ENCODE peak calls at places on chromosome 14, in eight cellular contexts. G is heart right ventricle; D is PC-9; I is fibroblast of lung; E is right lobe of liver; N is kidney epithelial cell; A is epithelial cell of esophagus; B is CD8-positive, alpha-beta T cell. H is an unnamed sample.

GRCh38 chr14:55340482-55340881 is 69.3 kb downstream of the FBXO34 start:
- DNase-seq in G (no peak), D (no peak), I (no peak), E (no peak), N (no peak), A (no peak), B (no peak), H (no peak)

GRCh38 chr14:65487783-65488578 is 75.5 kb downstream of the FUT8 start:
- DNase-seq in G (no peak), D (no peak), I (no peak), E (no peak), N (no peak), A (no peak), B (no peak), H (no peak)

GRCh38 chr14:71507681-71508080 is 424.5 kb upstream of the RGS6 start:
- DNase-seq in G (no peak), D (no peak), I (no peak), E (no peak), N (no peak), A (no peak), B (no peak), H (no peak)

GRCh38 chr14:52051861-52052260 is 17.0 kb downstream of the NID2 start:
- DNase-seq in G (no peak), D (no peak), I (peak), E (no peak), N (no peak), A (no peak), B (no peak), H (no peak)

GRCh38 chr14:30906752-30907658 is 32.6 kb downstream of the COCH start:
- DNase-seq in G (no peak), D (no peak), I (peak), E (no peak), N (no peak), A (peak), B (no peak), H (no peak)

GRCh38 chr14:72902802-72903530 is 9.1 kb upstream of the DPF3 start:
- DNase-seq in G (no peak), D (no peak), I (peak), E (no peak), N (no peak), A (no peak), B (no peak), H (no peak)

GRCh38 chr14:99466719-99467118 is 13.9 kb downstream of the SETD3 start:
- DNase-seq in G (no peak), D (no peak), I (no peak), E (no peak), N (no peak), A (no peak), B (no peak), H (no peak)

GRCh38 chr14:78254911-78255431 is 84.8 kb downstream of the NRXN3 start:
- DNase-seq in G (no peak), D (no peak), I (no peak), E (no peak), N (peak), A (peak), B (no peak), H (no peak)

GRCh38 chr14:21267886-21268611 is 1.2 kb downstream of the HNRNPC start:
- DNase-seq in G (no peak), D (no peak), I (no peak), E (no peak), N (peak), A (no peak), B (no peak), H (no peak)

GRCh38 chr14:45252356-45253069 is 489 bp downstream of the MIS18BP1 start:
- DNase-seq in G (no peak), D (no peak), I (no peak), E (no peak), N (no peak), A (peak), B (no peak), H (no peak)

GRCh38 chr14:54173782-54174181 is 217.2 kb upstream of the BMP4 start:
- DNase-seq in G (no peak), D (peak), I (peak), E (no peak), N (no peak), A (no peak), B (no peak), H (no peak)

GRCh38 chr14:30805284-30805683 is 69.1 kb upstream of the COCH start:
- DNase-seq in G (no peak), D (no peak), I (no peak), E (no peak), N (no peak), A (no peak), B (no peak), H (no peak)

GRCh38 chr14:34234258-34234657 is 227.8 kb downstream of the SPTSSA start:
- DNase-seq in G (peak), D (no peak), I (no peak), E (no peak), N (no peak), A (no peak), B (no peak), H (no peak)

GRCh38 chr14:95713596-95714371 is at the start of gene TCL1A:
- DNase-seq in G (no peak), D (no peak), I (no peak), E (no peak), N (no peak), A (no peak), B (no peak), H (no peak)

GRCh38 chr14:100058777-100059432 is 6.3 kb upstream of the EVL start:
- DNase-seq in G (no peak), D (no peak), I (no peak), E (no peak), N (no peak), A (no peak), B (no peak), H (no peak)

GRCh38 chr14:35389315-35389667 is 15.3 kb downstream of the NFKBIA start:
- DNase-seq in G (no peak), D (no peak), I (no peak), E (no peak), N (no peak), A (no peak), B (no peak), H (no peak)

GRCh38 chr14:34450542-34450915 is 11.5 kb downstream of the SPTSSA start:
- DNase-seq in G (no peak), D (peak), I (no peak), E (no peak), N (no peak), A (no peak), B (no peak), H (no peak)

GRCh38 chr14:58969951-58970751 is 218.3 kb upstream of the DAAM1 start:
- DNase-seq in G (no peak), D (no peak), I (no peak), E (no peak), N (peak), A (no peak), B (no peak), H (no peak)

DNA sequence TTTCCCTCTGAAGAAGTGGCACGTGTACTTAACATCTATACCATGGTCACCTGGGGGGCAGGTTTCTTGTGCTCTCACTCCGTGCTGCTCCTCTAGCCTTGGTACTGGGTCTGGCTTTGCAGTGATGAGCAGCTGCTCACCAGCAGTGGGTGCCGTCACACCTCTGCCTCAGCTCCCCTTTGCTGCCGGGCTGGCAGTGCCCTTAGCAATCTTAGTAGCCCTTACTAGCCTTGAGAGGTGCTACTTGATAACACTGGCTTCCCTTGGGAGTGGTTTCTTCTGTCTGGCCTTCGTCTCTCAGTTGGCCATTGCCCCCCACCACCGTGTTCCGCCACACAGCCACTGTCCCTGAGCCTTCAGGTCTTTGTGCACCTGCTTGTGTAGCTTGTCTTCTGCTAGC is 22.6 kb downstream of the KLC1 start:
- DNase-seq in G (no peak), D (no peak), I (no peak), E (no peak), N (no peak), A (no peak), B (no peak), H (no peak)
- TF ChIP-seq CTCF in G (no peak), D (no peak), I (no peak), E (no peak), N (no peak), A (no peak), B (no peak), H (no peak)

GRCh38 chr14:93537962-93538361 is 107.2 kb downstream of the UNC79 start:
- DNase-seq in G (no peak), D (no peak), I (no peak), E (no peak), N (no peak), A (no peak), B (no peak), H (no peak)

GRCh38 chr14:93538411-93538810 is 107.7 kb downstream of the UNC79 start:
- DNase-seq in G (no peak), D (no peak), I (no peak), E (no peak), N (no peak), A (peak), B (no peak), H (peak)

GRCh38 chr14:93533864-93534263 is 103.1 kb downstream of the UNC79 start:
- DNase-seq in G (no peak), D (no peak), I (no peak), E (no peak), N (no peak), A (no peak), B (no peak), H (no peak)

GRCh38 chr14:93540235-93540634 is 109.5 kb downstream of the UNC79 start:
- DNase-seq in G (no peak), D (no peak), I (no peak), E (no peak), N (no peak), A (no peak), B (no peak), H (no peak)

GRCh38 chr14:93536945-93537344 is 106.2 kb downstream of the UNC79 start:
- DNase-seq in G (no peak), D (no peak), I (no peak), E (no peak), N (no peak), A (peak), B (no peak), H (peak)
- TF ChIP-seq CTCF in G (no peak), D (peak), I (peak), E (no peak), N (peak), A (no peak), B (no peak), H (no peak)

GRCh38 chr14:103003850-103004249 is 53.5 kb downstream of the CDC42BPB start:
- DNase-seq in G (no peak), D (no peak), I (no peak), E (no peak), N (no peak), A (no peak), B (no peak), H (no peak)

GRCh38 chr14:103003351-103003615 is 54.1 kb downstream of the CDC42BPB start:
- DNase-seq in G (no peak), D (no peak), I (no peak), E (no peak), N (no peak), A (no peak), B (no peak), H (no peak)

GRCh38 chr14:103001226-103001625 is 56.1 kb downstream of the CDC42BPB start:
- DNase-seq in G (no peak), D (no peak), I (no peak), E (no peak), N (no peak), A (no peak), B (no peak), H (no peak)

GRCh38 chr14:103001651-103002396 is 55.5 kb downstream of the CDC42BPB start:
- DNase-seq in G (no peak), D (no peak), I (no peak), E (no peak), N (no peak), A (no peak), B (no peak), H (no peak)

DNA sequence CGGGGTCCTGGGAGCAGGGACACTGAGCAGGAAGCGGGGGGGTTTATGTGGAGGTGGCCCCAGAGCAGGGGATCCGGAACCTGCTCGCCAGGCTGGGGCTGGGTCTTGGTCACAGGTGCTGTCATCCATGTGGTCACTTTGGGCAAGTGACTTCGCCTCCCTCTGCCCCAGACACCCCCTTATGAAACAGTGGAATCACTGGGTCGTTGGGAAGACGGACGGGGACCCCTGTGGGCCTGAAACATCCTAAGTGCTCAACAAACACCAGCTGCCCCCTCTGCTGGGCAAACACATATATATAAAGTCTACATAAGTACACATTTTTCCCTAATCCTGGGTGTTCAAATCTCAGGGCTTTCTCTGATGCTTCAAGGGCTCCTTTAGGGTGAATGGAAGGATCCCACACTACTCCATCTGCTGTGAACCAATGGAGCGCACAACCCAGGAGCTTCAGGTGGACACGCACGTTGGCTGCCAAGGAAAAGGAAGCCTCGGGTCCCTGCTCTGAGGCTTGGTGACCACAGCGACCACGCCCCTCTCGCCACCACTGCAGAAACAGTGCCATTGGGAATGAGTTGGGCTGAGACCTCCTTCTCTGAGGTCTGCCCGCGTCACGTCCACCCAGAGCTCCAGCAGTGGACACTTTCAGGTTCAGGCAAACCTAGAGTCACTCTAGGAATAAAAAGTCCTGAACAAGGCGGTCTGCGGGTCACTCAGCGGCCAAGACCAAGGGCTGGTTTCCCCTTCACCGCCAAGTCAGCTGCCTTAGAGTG is 54.6 kb downstream of the CDC42BPB start:
- DNase-seq in G (no peak), D (no peak), I (no peak), E (no peak), N (no peak), A (no peak), B (no peak), H (no peak)
- TF ChIP-seq CTCF in G (no peak), D (peak), I (no peak), E (no peak), N (peak), A (no peak), B (no peak), H (no peak)

GRCh38 chr14:76351941-76352340 is 24.0 kb upstream of the ESRRB start:
- DNase-seq in G (no peak), D (no peak), I (no peak), E (no peak), N (no peak), A (no peak), B (no peak), H (no peak)

GRCh38 chr14:76350671-76351070 is 25.3 kb upstream of the ESRRB start:
- DNase-seq in G (no peak), D (no peak), I (no peak), E (no peak), N (no peak), A (no peak), B (no peak), H (no peak)

GRCh38 chr14:76354310-76354709 is 21.6 kb upstream of the ESRRB start:
- DNase-seq in G (no peak), D (no peak), I (no peak), E (no peak), N (no peak), A (no peak), B (no peak), H (no peak)

GRCh38 chr14:76349993-76350392 is 25.9 kb upstream of the ESRRB start:
- DNase-seq in G (no peak), D (no peak), I (no peak), E (no peak), N (no peak), A (no peak), B (no peak), H (no peak)

GRCh38 chr14:76352639-76353281 is 23.2 kb upstream of the ESRRB start:
- DNase-seq in G (peak), D (no peak), I (peak), E (peak), N (no peak), A (peak), B (peak), H (peak)
- TF ChIP-seq CTCF in G (peak), D (peak), I (peak), E (peak), N (peak), A (peak), B (peak), H (peak)

GRCh38 chr14:97013878-97014277 is 216.7 kb downstream of the VRK1 start:
- DNase-seq in G (no peak), D (no peak), I (no peak), E (no peak), N (no peak), A (no peak), B (no peak), H (no peak)

GRCh38 chr14:97005908-97006307 is 208.7 kb downstream of the VRK1 start:
- DNase-seq in G (no peak), D (no peak), I (no peak), E (no peak), N (no peak), A (no peak), B (no peak), H (no peak)

GRCh38 chr14:97010491-97011160 is 213.4 kb downstream of the VRK1 start:
- DNase-seq in G (no peak), D (no peak), I (no peak), E (no peak), N (no peak), A (no peak), B (no peak), H (no peak)
- TF ChIP-seq CTCF in G (no peak), D (no peak), I (no peak), E (no peak), N (no peak), A (no peak), B (no peak), H (no peak)